ENCODE peak calls at places on chromosomes 5 and 9, in six cellular contexts. F is ovary, Z is gastrocnemius medialis, V is body of pancreas, D is K562, H is breast epithelium. L is an unnamed sample.

GRCh38 chr9:114938687-114939575 is 8.5 kb upstream of the TNFSF8 start:
- DNase-seq in F (no peak), Z (no peak), V (peak; percentile 9), D (no peak), H (no peak), L (no peak)

GRCh38 chr9:37924538-37924937 is 20.6 kb upstream of the SLC25A51 start:
- DNase-seq in F (no peak), Z (no peak), V (no peak), D (no peak), H (no peak), L (no peak)

GRCh38 chr9:136596630-136597031 is 50.8 kb upstream of the NOTCH1 start:
- DNase-seq in F (no peak), Z (no peak), V (no peak), D (no peak), H (no peak), L (no peak)

GRCh38 chr5:72355706-72356299 is 35.6 kb downstream of the PTCD2 start:
- DNase-seq in F (no peak), Z (peak; percentile 16), V (no peak), D (peak; percentile 22), H (no peak), L (no peak)

GRCh38 chr5:123855630-123856029 is 343.7 kb downstream of the CSNK1G3 start:
- DNase-seq in F (no peak), Z (no peak), V (no peak), D (no peak), H (no peak), L (no peak)

GRCh38 chr9:133604856-133605255 is 4.3 kb downstream of the FAM163B start:
- DNase-seq in F (no peak), Z (no peak), V (no peak), D (no peak), H (no peak), L (no peak)

GRCh38 chr9:110744753-110745522 is 76.3 kb downstream of the MUSK start:
- DNase-seq in F (peak; percentile 70), Z (peak; percentile 56), V (peak; percentile 30), D (no peak), H (no peak), L (no peak)

GRCh38 chr9:96061293-96061987 is 185.9 kb downstream of the ERCC6L2 start:
- DNase-seq in F (peak; percentile 44), Z (no peak), V (peak; percentile 75), D (peak; percentile 45), H (no peak), L (no peak)

GRCh38 chr9:109469646-109470358 is 28.3 kb downstream of the PTPN3 start:
- DNase-seq in F (peak; percentile 59), Z (peak; percentile 59), V (peak; percentile 83), D (peak; percentile 57), H (peak; percentile 71), L (peak; percentile 66)

GRCh38 chr5:178785999-178786398 is 55.5 kb upstream of the ZNF354A start:
- DNase-seq in F (no peak), Z (no peak), V (peak; percentile 13), D (peak; percentile 16), H (no peak), L (no peak)

GRCh38 chr9:133881671-133882381 is 110.3 kb downstream of the VAV2 start:
- DNase-seq in F (no peak), Z (no peak), V (peak; percentile 80), D (no peak), H (peak; percentile 48), L (no peak)

GRCh38 chr9:107737987-107738743 is 248.6 kb upstream of the KLF4 start:
- DNase-seq in F (peak; percentile 73), Z (peak; percentile 12), V (peak; percentile 39), D (no peak), H (no peak), L (no peak)

GRCh38 chr5:115069087-115069968 is 100.4 kb downstream of the TRIM36 start:
- DNase-seq in F (no peak), Z (no peak), V (peak; percentile 55), D (no peak), H (no peak), L (no peak)

DNA sequence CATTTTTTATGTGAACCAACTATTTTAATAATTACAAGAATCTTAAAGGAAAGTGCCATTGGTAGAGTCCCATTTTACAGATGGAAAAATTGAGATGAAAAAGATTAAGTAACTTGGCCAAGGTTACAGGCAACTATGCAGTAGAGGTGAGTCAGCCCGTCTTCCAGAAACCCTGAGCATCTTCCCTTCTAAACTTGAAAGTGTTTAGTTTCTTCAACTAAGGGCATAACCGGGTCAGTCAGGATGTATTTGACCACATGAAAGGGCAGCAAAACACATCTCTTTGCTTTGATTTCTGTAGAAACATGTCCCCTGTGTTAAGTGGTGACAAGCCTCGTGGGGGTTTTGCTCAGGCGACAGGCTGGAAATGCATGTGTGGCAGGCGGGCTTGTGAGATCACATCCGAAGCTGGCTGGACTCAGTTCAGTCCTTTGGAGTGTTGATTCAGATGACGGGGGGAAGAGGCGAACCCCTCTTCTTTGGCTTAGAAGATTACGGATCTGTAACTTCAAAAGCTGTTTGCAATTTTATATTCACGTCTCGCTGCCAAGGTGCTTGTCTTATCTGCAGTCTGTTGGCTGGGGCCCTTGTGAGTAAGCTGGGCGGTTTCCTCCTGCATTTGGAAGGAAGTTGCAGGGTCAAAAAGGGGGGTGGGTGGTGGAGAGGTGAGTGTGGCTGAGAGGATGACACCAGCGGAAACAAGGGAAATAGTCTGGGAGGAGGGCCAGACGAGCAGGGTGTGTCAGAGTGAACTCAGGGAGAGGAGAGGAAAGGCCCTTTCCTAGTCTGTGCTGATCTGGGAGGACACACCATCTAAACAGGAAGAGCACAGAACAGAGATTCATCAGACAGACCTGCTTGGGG is 78.9 kb upstream of the RPS23 start:
- DNase-seq in F (peak; percentile 77), Z (peak; percentile 24), V (peak; percentile 62), D (peak; percentile 77), H (peak; percentile 37), L (peak; percentile 93)
- TF ChIP-seq POLR2A in F (no peak), Z (no peak), V (no peak), D (peak; percentile 71), H (no peak), L (no peak)

GRCh38 chr9:79672891-79673290 is 101.1 kb downstream of the TLE4 start:
- DNase-seq in F (no peak), Z (no peak), V (no peak), D (no peak), H (no peak), L (no peak)

GRCh38 chr9:79667716-79668458 is 96.1 kb downstream of the TLE4 start:
- DNase-seq in F (no peak), Z (no peak), V (peak; percentile 22), D (no peak), H (no peak), L (no peak)

GRCh38 chr9:79671558-79671957 is 99.8 kb downstream of the TLE4 start:
- DNase-seq in F (no peak), Z (no peak), V (no peak), D (no peak), H (no peak), L (no peak)

GRCh38 chr9:79672236-79672635 is 100.5 kb downstream of the TLE4 start:
- DNase-seq in F (no peak), Z (no peak), V (no peak), D (no peak), H (no peak), L (no peak)

DNA sequence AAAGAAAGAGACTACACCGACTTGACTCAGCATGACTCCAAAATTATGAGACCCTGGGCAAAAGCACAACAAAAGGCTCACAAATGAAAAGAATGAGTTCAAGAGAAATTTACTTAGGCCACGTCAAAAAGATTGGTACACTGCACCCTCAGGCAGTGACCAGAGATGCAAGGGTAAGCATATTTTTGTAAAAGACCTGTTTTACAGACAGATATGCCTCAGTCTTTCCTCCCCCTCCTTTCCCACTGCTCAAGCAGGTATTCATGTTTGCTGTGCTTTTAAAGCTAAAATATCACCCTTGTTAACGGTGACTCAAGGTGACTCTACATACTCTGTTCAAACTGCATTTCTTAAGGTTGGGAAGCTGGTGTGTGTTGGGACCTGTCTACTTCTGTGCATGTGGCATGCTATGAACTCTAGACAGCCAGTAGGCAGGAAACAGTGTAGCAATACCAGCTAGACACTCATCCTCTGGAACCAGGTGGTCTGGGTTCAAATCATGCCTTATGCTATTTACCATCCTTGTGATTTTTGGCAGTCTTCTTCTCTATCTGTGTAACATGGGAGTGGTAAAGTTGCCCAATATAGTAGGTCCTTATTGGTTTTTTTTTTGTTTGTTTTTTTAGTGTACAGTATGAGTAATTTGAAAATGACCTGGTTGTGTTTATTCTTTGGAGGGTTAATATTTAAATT is 98.7 kb downstream of the TLE4 start:
- DNase-seq in F (no peak), Z (no peak), V (no peak), D (no peak), H (no peak), L (no peak)
- H3K36me3 ChIP-seq in F (no peaks in the 10 kb centered on the region), Z (no peaks in the 10 kb centered on the region), V (no peaks in the 10 kb centered on the region), D (no peaks in the 10 kb centered on the region), H (no peaks in the 10 kb centered on the region), L (no peaks in the 10 kb centered on the region)

GRCh38 chr9:23851024-23851629 is 25.1 kb upstream of the ELAVL2 start:
- DNase-seq in F (no peak), Z (no peak), V (no peak), D (no peak), H (no peak), L (peak; percentile 55)

GRCh38 chr9:23850242-23851023 is 24.4 kb upstream of the ELAVL2 start:
- DNase-seq in F (no peak), Z (no peak), V (no peak), D (no peak), H (no peak), L (no peak)

DNA sequence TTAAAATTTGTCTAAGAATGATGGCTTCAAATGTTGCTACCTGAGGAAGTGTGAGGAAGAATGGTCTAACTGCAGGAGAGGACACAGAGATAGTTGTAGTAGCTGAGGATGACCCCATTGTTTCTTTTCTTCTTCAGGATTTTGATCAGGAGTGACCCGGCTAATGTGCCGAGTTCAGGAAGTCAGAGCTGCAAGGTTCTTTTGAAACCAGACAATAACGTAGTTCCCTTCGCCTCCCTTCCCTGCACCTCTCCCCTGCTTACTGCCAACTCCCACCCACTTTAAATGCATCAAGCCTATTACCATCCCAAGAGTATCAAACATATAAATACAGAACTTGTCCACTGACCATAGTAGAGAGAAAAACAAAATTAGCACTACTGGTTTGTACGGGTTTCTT is 23.3 kb upstream of the ELAVL2 start:
- DNase-seq in F (no peak), Z (no peak), V (no peak), D (no peak), H (no peak), L (no peak)
- TF ChIP-seq POLR2A in F (no peak), Z (no peak), V (no peak), D (no peak), H (no peak), L (no peak)

GRCh38 chr9:131469951-131470350 is 32.8 kb upstream of the POMT1 start:
- DNase-seq in F (no peak), Z (no peak), V (no peak), D (no peak), H (no peak), L (no peak)

GRCh38 chr9:131470581-131470991 is 32.1 kb upstream of the POMT1 start:
- DNase-seq in F (no peak), Z (no peak), V (no peak), D (no peak), H (no peak), L (no peak)

GRCh38 chr9:131467214-131467935 is 35.3 kb upstream of the POMT1 start:
- DNase-seq in F (no peak), Z (no peak), V (no peak), D (no peak), H (no peak), L (peak; percentile 61)

GRCh38 chr9:131468031-131468430 is 34.7 kb upstream of the POMT1 start:
- DNase-seq in F (no peak), Z (no peak), V (no peak), D (no peak), H (no peak), L (no peak)

DNA sequence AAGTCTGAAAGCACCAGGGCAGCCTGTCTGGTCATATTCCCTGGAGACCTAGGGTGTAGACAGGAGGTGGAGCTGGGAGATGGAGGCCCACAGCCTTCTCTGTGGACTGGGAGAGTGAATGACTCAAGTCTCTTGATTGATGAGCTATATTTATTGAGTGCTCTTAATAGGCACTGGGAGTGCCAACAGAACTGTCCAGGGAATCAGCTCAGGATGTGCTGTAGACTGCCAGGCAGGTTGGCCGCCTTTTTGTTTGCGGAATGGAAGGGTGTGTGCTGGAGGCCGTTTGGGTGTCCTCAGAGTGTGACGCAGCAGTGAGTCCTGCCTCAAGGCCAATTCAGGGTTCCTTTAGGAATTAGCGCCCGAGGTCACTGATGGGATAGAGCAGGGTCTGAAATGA is 33.3 kb upstream of the POMT1 start:
- DNase-seq in F (no peak), Z (no peak), V (no peak), D (no peak), H (no peak), L (no peak)
- H3K36me3 ChIP-seq in F (no peaks in the 10 kb centered on the region), Z (peaks cover 97% of the 10 kb centered on the region), V (peaks cover 70% of the 10 kb centered on the region), D (peaks cover 92% of the 10 kb centered on the region), H (no peaks in the 10 kb centered on the region), L (peaks cover 100% of the 10 kb centered on the region)